ENCODE peak calls at places on chromosomes 4 and X, in eight cellular contexts. V, U, C, H, L, O, K and S are unnamed samples.

GRCh38 chr4:95551653-95552052 is 2.9 kb upstream of the UNC5C start:
- DNase-seq in V (no peak), U (no peak), H (no peak), K (no peak), O (no peak), L (no peak), C (no peak), S (no peak)

GRCh38 chr4:23737571-23737970 is 152.3 kb downstream of the PPARGC1A start:
- DNase-seq in V (no peak), U (no peak), H (no peak), C (no peak), L (peak), K (no peak), O (no peak), S (no peak)

GRCh38 chrX:85243761-85244410 is at the start of the genes SATL1 and ZNF711:
- DNase-seq in K (peak), V (peak), C (peak), L (peak), O (peak), U (no peak), H (no peak), S (peak)

GRCh38 chr4:105828074-105828473 is 67.2 kb upstream of the NPNT start:
- DNase-seq in U (no peak), L (no peak), O (no peak), K (no peak), H (no peak), V (no peak), C (no peak), S (no peak)

GRCh38 chr4:982814-983213 is 4.0 kb upstream of the IDUA start:
- DNase-seq in K (no peak), L (no peak), U (no peak), H (no peak), O (no peak), V (peak), C (no peak), S (no peak)

GRCh38 chr4:174681723-174682300 is 147.2 kb downstream of the GLRA3 start:
- DNase-seq in V (no peak), H (peak), U (no peak), K (peak), L (peak), C (no peak), O (no peak), S (no peak)

GRCh38 chrX:40908026-40908425 is 172.7 kb upstream of the MED14 start:
- DNase-seq in U (no peak), L (peak), O (no peak), K (peak), C (no peak), H (no peak), V (no peak), S (no peak)

GRCh38 chr4:56086073-56086521 is 137.4 kb downstream of the CEP135 start:
- DNase-seq in C (no peak), O (no peak), U (no peak), H (no peak), K (no peak), L (no peak), V (no peak), S (peak)

GRCh38 chrX:104842646-104843045 is 276.6 kb downstream of the IL1RAPL2 start:
- DNase-seq in V (no peak), U (no peak), C (no peak), K (no peak), L (no peak), O (no peak), H (no peak), S (no peak)

GRCh38 chrX:41906515-41907165 is 16.7 kb downstream of the CASK start:
- DNase-seq in U (no peak), K (no peak), V (no peak), C (no peak), H (no peak), O (no peak), L (peak), S (no peak)

GRCh38 chr4:56112377-56112776 is 163.6 kb downstream of the CEP135 start:
- DNase-seq in O (no peak), V (no peak), C (no peak), L (no peak), U (no peak), K (no peak), H (no peak), S (no peak)

GRCh38 chr4:175745340-175745739 is 66.7 kb downstream of the GPM6A start:
- DNase-seq in O (no peak), K (no peak), L (no peak), C (no peak), U (no peak), V (no peak), H (no peak), S (no peak)

GRCh38 chrX:140733766-140734342 is 24.3 kb downstream of the LINC00632 start:
- DNase-seq in C (peak), V (no peak), L (peak), K (peak), H (peak), O (no peak), U (no peak), S (peak)

GRCh38 chrX:35115205-35115604 is 172.6 kb downstream of the FAM47B start:
- DNase-seq in U (no peak), K (peak), O (no peak), V (no peak), C (no peak), L (peak), H (peak), S (no peak)

GRCh38 chr4:54998991-54999390 is 126.4 kb downstream of the KDR start:
- DNase-seq in V (no peak), U (no peak), L (no peak), H (peak), K (peak), C (no peak), O (no peak), S (no peak)

GRCh38 chr4:5040839-5041238 is 10.4 kb upstream of the STK32B start:
- DNase-seq in O (no peak), V (no peak), H (no peak), L (no peak), U (no peak), K (no peak), C (no peak), S (no peak)

GRCh38 chr4:513327-513726 is 14.3 kb downstream of the PIGG start:
- DNase-seq in U (no peak), K (no peak), H (no peak), C (no peak), O (no peak), V (no peak), L (no peak), S (no peak)

GRCh38 chr4:56909083-56909981 is 1.6 kb downstream of the REST start:
- DNase-seq in K (peak), L (peak), O (peak), C (peak), H (no peak), U (no peak), V (peak), S (peak)

GRCh38 chrX:101595739-101596419 is 21.9 kb downstream of the ARMCX6 start:
- DNase-seq in C (peak), L (peak), U (no peak), K (peak), H (peak), O (no peak), V (no peak), S (peak)

GRCh38 chr4:154472870-154473269 is 18.7 kb downstream of the DCHS2 start:
- DNase-seq in L (no peak), V (no peak), H (no peak), O (no peak), C (no peak), U (no peak), K (no peak), S (no peak)

GRCh38 chr4:106289737-106290136 is 26.3 kb downstream of the TBCK start:
- DNase-seq in C (no peak), L (no peak), U (no peak), O (no peak), K (no peak), V (no peak), H (no peak), S (no peak)

GRCh38 chr4:122827258-122827887 is 742 bp downstream of the FGF2 start:
- DNase-seq in O (peak), C (peak), U (no peak), H (no peak), L (peak), V (peak), K (peak), S (peak)

GRCh38 chrX:74343970-74344622 is 40.1 kb downstream of the ZCCHC13 start:
- DNase-seq in O (peak), U (peak), C (peak), L (peak), V (no peak), H (peak), K (peak), S (peak)

GRCh38 chr4:81919810-81920209 is 448.1 kb upstream of the RASGEF1B start:
- DNase-seq in V (no peak), U (no peak), H (no peak), C (no peak), O (no peak), K (no peak), L (no peak), S (no peak)